ENCODE peak calls at places on chromosomes 7 and 10, in five cellular contexts. T is cardiac muscle cell, P is heart right ventricle, J is A549, V is H9. K is an unnamed sample.
A peak's percentile ranks its signal among the peaks of the same experiment; 100 is the strongest.

GRCh38 chr7:29281782-29282541 is 87.4 kb downstream of the CHN2 start:
- DNase-seq in V (no peak), J (no peak), T (peak; percentile 63), P (no peak), K (no peak)

GRCh38 chr7:142887282-142888015 is 1.9 kb upstream of the TRPV6 start:
- DNase-seq in P (no peak), T (no peak), J (no peak), V (peak; percentile 11), K (no peak)

GRCh38 chr10:62618576-62619408 is 185.7 kb upstream of the ADO start:
- DNase-seq in V (no peak), J (peak; percentile 19), P (no peak), T (no peak), K (no peak)

GRCh38 chr10:5356479-5356763 is 8.3 kb upstream of the UCN3 start:
- DNase-seq in J (no peak), T (no peak), P (no peak), V (no peak), K (no peak)

GRCh38 chr10:102283890-102284289 is 38.6 kb downstream of the GBF1 start:
- DNase-seq in V (no peak), P (no peak), T (no peak), J (no peak), K (no peak)

GRCh38 chr7:71261066-71261465 is 129.1 kb downstream of the GALNT17 start:
- DNase-seq in J (no peak), P (no peak), T (no peak), V (no peak), K (no peak)

GRCh38 chr7:3063016-3063753 is 19.5 kb upstream of the CARD11 start:
- DNase-seq in J (no peak), T (no peak), V (no peak), P (no peak), K (no peak)

GRCh38 chr10:71213761-71214440 is 1.5 kb downstream of the UNC5B start:
- DNase-seq in V (no peak), J (peak; percentile 33), T (peak; percentile 63), P (no peak), K (no peak)

GRCh38 chr7:142571581-142571980 is 177.7 kb upstream of the PRSS1 start:
- DNase-seq in J (no peak), T (no peak), P (no peak), V (no peak), K (no peak)

GRCh38 chr10:119222966-119223386 is 15.6 kb downstream of the GRK5 start:
- DNase-seq in T (no peak), V (no peak), J (no peak), P (no peak), K (no peak)
- TF ChIP-seq CTCF in T (no peak), V (no peak), J (no peak), P (no peak), K (no peak)

GRCh38 chr10:28408237-28408777 is 105.4 kb upstream of the MPP7 start:
- DNase-seq in V (no peak), T (no peak), J (no peak), P (no peak), K (no peak)
- TF ChIP-seq CTCF in V (no peak), T (no peak), J (no peak), P (no peak), K (no peak)

DNA sequence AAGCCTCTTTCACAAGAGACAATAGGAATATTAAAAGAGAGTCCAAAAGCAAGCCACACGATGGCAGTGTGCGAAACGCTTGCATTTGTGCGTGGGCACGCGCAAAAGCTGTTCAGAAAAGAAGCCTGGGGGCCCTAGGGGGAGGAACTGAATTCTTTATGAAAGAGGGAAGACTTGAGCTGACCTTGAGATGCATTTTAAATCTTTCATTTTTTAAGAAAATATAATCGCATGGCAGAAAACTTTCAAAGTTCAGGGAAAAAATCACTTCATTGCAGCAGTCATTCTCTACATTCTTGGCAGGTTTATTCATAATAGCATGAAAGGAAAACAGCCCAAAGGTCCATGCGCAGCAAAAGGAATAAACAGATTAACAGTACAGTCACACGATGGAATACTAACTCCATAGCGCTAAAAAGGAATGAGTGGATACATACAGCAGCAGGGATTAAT is 206.5 kb upstream of the PRKCQ start:
- DNase-seq in J (peak; percentile 54), V (no peak), P (no peak), T (no peak), K (no peak)
- TF ChIP-seq CTCF in J (peak; percentile 83), V (peak; percentile 16), P (peak; percentile 42), T (peak; percentile 53), K (peak; percentile 86)

DNA sequence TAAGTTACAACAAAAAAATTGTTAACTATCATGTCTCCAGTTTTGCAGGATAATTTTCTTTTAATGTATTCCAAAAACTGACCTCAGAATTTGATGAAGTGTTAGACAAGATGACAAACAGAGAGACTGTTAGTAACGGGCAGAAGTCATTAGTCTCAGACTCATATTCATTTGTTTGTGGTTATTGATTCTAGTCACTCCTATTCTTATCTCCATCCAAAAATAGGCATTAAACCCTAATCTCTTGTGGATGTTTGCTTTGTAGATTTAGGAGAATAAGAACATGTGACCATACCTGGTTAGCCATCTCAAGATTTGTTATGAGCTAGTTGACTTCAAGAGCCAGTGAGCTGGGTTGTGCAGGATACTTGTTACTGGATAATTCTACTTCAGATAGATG is 261.1 kb downstream of the AUTS2 start:
- DNase-seq in T (no peak), V (no peak), J (no peak), P (no peak), K (no peak)
- TF ChIP-seq CTCF in T (no peak), V (no peak), J (no peak), P (no peak), K (no peak)

GRCh38 chr7:20007510-20007909 is 209.7 kb downstream of the MACC1 start:
- DNase-seq in P (no peak), J (no peak), T (no peak), V (no peak), K (no peak)

GRCh38 chr7:20012100-20012499 is 205.1 kb downstream of the MACC1 start:
- DNase-seq in V (no peak), P (no peak), T (no peak), J (no peak), K (no peak)

GRCh38 chr7:20013551-20013950 is 203.6 kb downstream of the MACC1 start:
- DNase-seq in T (peak; percentile 9), P (no peak), V (no peak), J (no peak), K (no peak)

GRCh38 chr7:20016669-20017068 is 200.5 kb downstream of the MACC1 start:
- DNase-seq in V (no peak), T (no peak), P (no peak), J (no peak), K (no peak)

GRCh38 chr7:20010877-20011276 is 206.3 kb downstream of the MACC1 start:
- DNase-seq in P (no peak), V (no peak), T (no peak), J (no peak), K (no peak)
- TF ChIP-seq CTCF in P (no peak), V (no peak), T (no peak), J (no peak), K (no peak)

DNA sequence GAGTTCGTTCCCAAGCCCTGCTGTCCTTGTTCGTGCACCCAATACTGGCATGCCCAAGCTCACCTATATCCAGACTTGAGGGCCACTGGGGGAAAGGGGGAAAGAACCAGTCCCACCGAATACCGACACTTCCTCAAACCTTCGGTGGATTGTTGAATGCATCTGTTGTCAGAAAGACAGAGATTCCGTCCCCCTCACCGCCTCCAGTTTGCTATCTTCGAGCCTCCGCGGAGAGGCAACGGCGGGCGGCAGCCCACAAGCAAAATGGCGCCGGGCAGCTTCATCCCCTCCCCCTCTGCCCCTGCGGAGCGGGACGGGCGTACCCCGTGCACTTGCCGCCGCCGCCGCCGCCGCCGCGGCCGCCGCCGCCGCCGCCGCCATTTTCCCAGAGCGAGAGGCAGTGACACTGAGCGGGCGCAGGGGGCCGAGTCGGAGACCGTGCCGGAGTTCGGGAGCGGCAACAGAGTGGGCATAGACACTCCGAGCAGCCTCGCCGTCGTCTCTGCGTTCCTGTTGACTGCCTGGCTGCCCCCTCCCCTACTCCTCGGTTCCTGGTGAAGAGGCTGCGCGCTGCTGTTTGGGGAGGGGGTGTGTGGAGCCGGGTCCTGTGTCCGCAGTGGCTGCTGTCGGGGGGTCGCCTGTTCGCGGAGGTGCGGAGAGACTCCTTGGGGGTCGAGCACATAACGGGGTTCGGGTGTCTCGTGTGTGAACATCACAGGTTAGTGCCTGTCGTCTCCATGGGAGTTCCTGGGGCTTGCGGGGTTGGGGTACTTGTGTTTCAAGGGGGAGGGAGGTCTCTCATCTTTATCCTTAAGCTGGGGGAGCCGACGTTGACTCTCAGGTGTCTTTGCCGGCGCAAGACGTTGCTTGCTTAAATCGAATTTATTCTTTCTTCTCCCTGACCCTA is at the start of gene KMT2E:
- DNase-seq in J (peak; percentile 84), V (peak; percentile 88), P (peak; percentile 91), T (peak; percentile 92), K (peak; percentile 96)
- TF ChIP-seq CTCF in J (no peak), V (no peak), P (no peak), T (no peak), K (peak; percentile 50)

DNA sequence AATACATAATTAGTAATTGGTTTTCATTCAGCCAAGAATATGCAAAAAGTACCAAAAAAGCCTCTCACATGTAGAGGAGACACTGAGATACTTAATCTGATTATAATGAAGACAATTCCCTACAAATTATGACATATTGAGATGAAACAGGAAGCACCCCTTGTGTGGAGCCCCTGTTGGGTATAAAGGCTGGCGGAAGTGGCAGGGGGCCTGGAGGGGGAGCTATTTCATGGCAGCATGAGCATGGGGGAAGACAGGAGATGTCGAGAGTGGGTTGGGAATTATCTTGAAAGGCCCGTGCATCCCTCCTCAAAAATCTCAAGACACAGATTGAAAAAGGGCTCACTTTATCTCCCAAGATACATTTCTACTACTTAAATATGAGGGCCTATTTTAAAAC is 96.9 kb downstream of the PIP4K2A start:
- DNase-seq in V (no peak), J (no peak), P (no peak), T (no peak), K (no peak)
- TF ChIP-seq CTCF in V (peak; percentile 41), J (no peak), P (peak; percentile 17), T (peak; percentile 16), K (no peak)

DNA sequence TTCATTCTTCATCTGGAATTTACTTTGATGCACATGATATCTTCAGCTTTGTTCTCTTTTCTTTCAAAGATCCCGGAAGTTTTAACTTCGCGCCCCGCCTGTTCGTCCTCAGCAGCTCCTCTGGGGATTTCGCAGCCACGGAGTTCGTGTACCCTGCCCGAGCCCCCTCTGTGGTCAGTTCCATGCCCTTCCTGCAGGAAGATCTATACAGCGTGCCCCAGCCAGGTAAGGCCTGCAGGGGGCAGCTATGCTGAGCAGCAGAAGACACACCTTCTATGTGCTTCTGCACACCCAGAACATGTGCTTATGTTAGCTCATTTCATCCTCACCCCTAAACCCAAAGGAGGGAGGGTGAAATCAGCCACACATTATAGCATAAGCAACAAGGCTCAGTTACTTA is 79.7 kb upstream of the LYZL2 start:
- DNase-seq in T (no peak), J (no peak), V (peak; percentile 57), P (no peak), K (no peak)
- TF ChIP-seq CTCF in T (no peak), J (no peak), V (peak; percentile 61), P (no peak), K (no peak)

K was measured in chondrocyte.